ENCODE peak calls at places on chromosome 4, in five cellular contexts. One of them, this sample, is unnamed.

GRCh38 chr4:162201673-162202072 is 37.9 kb upstream of the FSTL5 start:
- DNase-seq in NCI-H2081: no peak
- DNase-seq in CD8-positive, alpha-beta memory T cell: no peak
- DNase-seq in lung microvascular endothelial cell: no peak
- DNase-seq in Daoy: peak
- DNase-seq in this sample: no peak

GRCh38 chr4:56619160-56619559 is 61.9 kb downstream of the HOPX start:
- DNase-seq in Daoy: no peak
- DNase-seq in NCI-H2081: no peak
- DNase-seq in lung microvascular endothelial cell: no peak
- DNase-seq in CD8-positive, alpha-beta memory T cell: no peak
- DNase-seq in this sample: no peak

GRCh38 chr4:80540785-80541469 is 205.4 kb downstream of the CFAP299 start:
- DNase-seq in Daoy: no peak
- DNase-seq in lung microvascular endothelial cell: no peak
- DNase-seq in NCI-H2081: no peak
- DNase-seq in CD8-positive, alpha-beta memory T cell: no peak
- DNase-seq in this sample: no peak

GRCh38 chr4:105129286-105129685 is 17.4 kb upstream of the TET2 start:
- DNase-seq in lung microvascular endothelial cell: no peak
- DNase-seq in Daoy: no peak
- DNase-seq in CD8-positive, alpha-beta memory T cell: no peak
- DNase-seq in NCI-H2081: no peak
- DNase-seq in this sample: no peak

GRCh38 chr4:6926681-6927478 is 17.3 kb downstream of the TBC1D14 start:
- DNase-seq in NCI-H2081: no peak
- DNase-seq in Daoy: peak
- DNase-seq in CD8-positive, alpha-beta memory T cell: peak
- DNase-seq in lung microvascular endothelial cell: no peak
- DNase-seq in this sample: no peak

GRCh38 chr4:109921384-109921808 is 8.7 kb downstream of the EGF start:
- DNase-seq in Daoy: peak
- DNase-seq in NCI-H2081: no peak
- DNase-seq in CD8-positive, alpha-beta memory T cell: no peak
- DNase-seq in lung microvascular endothelial cell: peak
- DNase-seq in this sample: no peak

GRCh38 chr4:39151120-39151713 is 31.1 kb upstream of the WDR19 start:
- DNase-seq in NCI-H2081: no peak
- DNase-seq in CD8-positive, alpha-beta memory T cell: no peak
- DNase-seq in lung microvascular endothelial cell: no peak
- DNase-seq in Daoy: no peak
- DNase-seq in this sample: no peak

GRCh38 chr4:137263206-137263605 is 269.1 kb downstream of the PCDH18 start:
- DNase-seq in lung microvascular endothelial cell: no peak
- DNase-seq in Daoy: no peak
- DNase-seq in CD8-positive, alpha-beta memory T cell: no peak
- DNase-seq in NCI-H2081: no peak
- DNase-seq in this sample: no peak

GRCh38 chr4:139457318-139457717 is 3.4 kb downstream of the RAB33B start:
- DNase-seq in CD8-positive, alpha-beta memory T cell: no peak
- DNase-seq in lung microvascular endothelial cell: peak
- DNase-seq in NCI-H2081: no peak
- DNase-seq in Daoy: no peak
- DNase-seq in this sample: no peak

GRCh38 chr4:99968330-99968729 is 18.3 kb upstream of the H2AZ1 start:
- DNase-seq in lung microvascular endothelial cell: no peak
- DNase-seq in Daoy: peak
- DNase-seq in CD8-positive, alpha-beta memory T cell: no peak
- DNase-seq in NCI-H2081: no peak
- DNase-seq in this sample: no peak

GRCh38 chr4:139532951-139533350 is 23.1 kb downstream of the SETD7 start:
- DNase-seq in NCI-H2081: no peak
- DNase-seq in lung microvascular endothelial cell: no peak
- DNase-seq in CD8-positive, alpha-beta memory T cell: no peak
- DNase-seq in Daoy: no peak
- DNase-seq in this sample: peak

GRCh38 chr4:175874290-175874689 is 62.2 kb upstream of the GPM6A start:
- DNase-seq in NCI-H2081: no peak
- DNase-seq in Daoy: peak
- DNase-seq in CD8-positive, alpha-beta memory T cell: no peak
- DNase-seq in lung microvascular endothelial cell: no peak
- DNase-seq in this sample: peak

GRCh38 chr4:92387459-92388069 is 83.8 kb downstream of the GRID2 start:
- DNase-seq in CD8-positive, alpha-beta memory T cell: no peak
- DNase-seq in lung microvascular endothelial cell: peak
- DNase-seq in Daoy: peak
- DNase-seq in NCI-H2081: peak
- DNase-seq in this sample: peak

GRCh38 chr4:120506536-120506935 is 416.0 kb downstream of the PRDM5 start:
- DNase-seq in Daoy: no peak
- DNase-seq in CD8-positive, alpha-beta memory T cell: no peak
- DNase-seq in lung microvascular endothelial cell: no peak
- DNase-seq in NCI-H2081: no peak
- DNase-seq in this sample: no peak

GRCh38 chr4:151661873-151662272 is 98.9 kb downstream of the GATB start:
- DNase-seq in lung microvascular endothelial cell: no peak
- DNase-seq in Daoy: no peak
- DNase-seq in CD8-positive, alpha-beta memory T cell: no peak
- DNase-seq in NCI-H2081: no peak
- DNase-seq in this sample: no peak

GRCh38 chr4:88697588-88698329 is at the start of gene NAP1L5:
- DNase-seq in lung microvascular endothelial cell: peak
- DNase-seq in CD8-positive, alpha-beta memory T cell: peak
- DNase-seq in Daoy: peak
- DNase-seq in NCI-H2081: peak
- DNase-seq in this sample: no peak

GRCh38 chr4:116357758-116358157 is 727.6 kb downstream of the TRAM1L1 start:
- DNase-seq in lung microvascular endothelial cell: peak
- DNase-seq in CD8-positive, alpha-beta memory T cell: no peak
- DNase-seq in Daoy: no peak
- DNase-seq in NCI-H2081: no peak
- DNase-seq in this sample: no peak

GRCh38 chr4:8182858-8183725 is 16.0 kb upstream of the SH3TC1 start:
- DNase-seq in NCI-H2081: no peak
- DNase-seq in lung microvascular endothelial cell: peak
- DNase-seq in Daoy: peak
- DNase-seq in CD8-positive, alpha-beta memory T cell: no peak
- DNase-seq in this sample: no peak

GRCh38 chr4:113540859-113541258 is 220.7 kb downstream of the CAMK2D start:
- DNase-seq in lung microvascular endothelial cell: peak
- DNase-seq in NCI-H2081: no peak
- DNase-seq in CD8-positive, alpha-beta memory T cell: no peak
- DNase-seq in Daoy: no peak
- DNase-seq in this sample: no peak

GRCh38 chr4:138910201-138910913 is 105.2 kb upstream of the NOCT start:
- DNase-seq in lung microvascular endothelial cell: peak
- DNase-seq in NCI-H2081: peak
- DNase-seq in CD8-positive, alpha-beta memory T cell: no peak
- DNase-seq in Daoy: peak
- DNase-seq in this sample: peak

GRCh38 chr4:72326692-72327632 is 242.1 kb downstream of the ADAMTS3 start:
- DNase-seq in CD8-positive, alpha-beta memory T cell: no peak
- DNase-seq in lung microvascular endothelial cell: peak
- DNase-seq in Daoy: no peak
- DNase-seq in NCI-H2081: peak
- DNase-seq in this sample: peak

GRCh38 chr4:138952405-138952804 is 63.2 kb upstream of the NOCT start:
- DNase-seq in lung microvascular endothelial cell: no peak
- DNase-seq in CD8-positive, alpha-beta memory T cell: no peak
- DNase-seq in NCI-H2081: no peak
- DNase-seq in Daoy: peak
- DNase-seq in this sample: no peak

GRCh38 chr4:78864405-78865024 is 74.7 kb downstream of the PAQR3 start:
- DNase-seq in Daoy: peak
- DNase-seq in CD8-positive, alpha-beta memory T cell: no peak
- DNase-seq in lung microvascular endothelial cell: peak
- DNase-seq in NCI-H2081: peak
- DNase-seq in this sample: peak

GRCh38 chr4:56874918-56875317 is 32.8 kb upstream of the REST start:
- DNase-seq in CD8-positive, alpha-beta memory T cell: no peak
- DNase-seq in Daoy: no peak
- DNase-seq in NCI-H2081: no peak
- DNase-seq in lung microvascular endothelial cell: no peak
- DNase-seq in this sample: no peak

GRCh38 chr4:153143527-153144348 is 60.5 kb upstream of the TRIM2 start:
- DNase-seq in CD8-positive, alpha-beta memory T cell: no peak
- DNase-seq in NCI-H2081: peak
- DNase-seq in Daoy: peak
- DNase-seq in lung microvascular endothelial cell: no peak
- DNase-seq in this sample: peak

GRCh38 chr4:16079046-16079445 is 4.8 kb downstream of the PROM1 start:
- DNase-seq in lung microvascular endothelial cell: peak
- DNase-seq in NCI-H2081: no peak
- DNase-seq in Daoy: peak
- DNase-seq in CD8-positive, alpha-beta memory T cell: no peak
- DNase-seq in this sample: no peak

GRCh38 chr4:92012899-92013867 is 290.6 kb upstream of the GRID2 start:
- DNase-seq in Daoy: no peak
- DNase-seq in NCI-H2081: no peak
- DNase-seq in CD8-positive, alpha-beta memory T cell: no peak
- DNase-seq in lung microvascular endothelial cell: no peak
- DNase-seq in this sample: no peak

GRCh38 chr4:3291969-3292570 is 751 bp upstream of the RGS12 start:
- DNase-seq in NCI-H2081: peak
- DNase-seq in Daoy: peak
- DNase-seq in CD8-positive, alpha-beta memory T cell: peak
- DNase-seq in lung microvascular endothelial cell: peak
- DNase-seq in this sample: peak

GRCh38 chr4:67371563-67371962 is 173.7 kb downstream of the CENPC start:
- DNase-seq in lung microvascular endothelial cell: no peak
- DNase-seq in CD8-positive, alpha-beta memory T cell: no peak
- DNase-seq in Daoy: no peak
- DNase-seq in NCI-H2081: no peak
- DNase-seq in this sample: no peak

GRCh38 chr4:154503598-154503997 is 12.0 kb upstream of the DCHS2 start:
- DNase-seq in lung microvascular endothelial cell: peak
- DNase-seq in NCI-H2081: no peak
- DNase-seq in Daoy: no peak
- DNase-seq in CD8-positive, alpha-beta memory T cell: no peak
- DNase-seq in this sample: peak

This sample was measured in NCI-H1105 treated with DMSO at 0.1 percent for 48 hours.